ENCODE peak calls at places on chromosomes 1 and 21, in six cellular contexts. N is type B pancreatic cell; M is neural crest cell; Z is astrocyte of the spinal cord; X is HL-60; Q is CD4-positive, alpha-beta T cell. F is an unnamed sample.

GRCh38 chr1:155093938-155094621 is 15.4 kb downstream of the EFNA3 start:
- DNase-seq in N (no peak), M (no peak), Z (peak; percentile 49), X (peak; percentile 26), Q (no peak), F (no peak)

GRCh38 chr1:209010831-209011230 is 572.7 kb upstream of the CAMK1G start:
- DNase-seq in N (no peak), M (no peak), Z (no peak), X (no peak), Q (no peak), F (no peak)

GRCh38 chr1:106232128-106232527 is 824.3 kb upstream of the PRMT6 start:
- DNase-seq in N (no peak), M (no peak), Z (no peak), X (no peak), Q (no peak), F (no peak)

GRCh38 chr1:46053734-46054133 is 78.7 kb downstream of the PIK3R3 start:
- DNase-seq in N (no peak), M (no peak), Z (no peak), X (no peak), Q (no peak), F (no peak)

GRCh38 chr1:85413169-85413568 is 51.8 kb downstream of the DDAH1 start:
- DNase-seq in N (no peak), M (no peak), Z (no peak), X (no peak), Q (no peak), F (no peak)

GRCh38 chr1:51314974-51315373 is 15.4 kb downstream of the TTC39A start:
- DNase-seq in N (no peak), M (no peak), Z (no peak), X (no peak), Q (no peak), F (no peak)

GRCh38 chr1:233319272-233319671 is 8.3 kb upstream of the MAP3K21 start:
- DNase-seq in N (no peak), M (no peak), Z (no peak), X (no peak), Q (no peak), F (no peak)

GRCh38 chr21:35420658-35421057 is 371.6 kb upstream of the RUNX1 start:
- DNase-seq in N (no peak), M (no peak), Z (no peak), X (no peak), Q (no peak), F (no peak)

GRCh38 chr1:79614762-79615161 is 608.2 kb upstream of the ADGRL4 start:
- DNase-seq in N (no peak), M (no peak), Z (peak; percentile 36), X (no peak), Q (no peak), F (no peak)

GRCh38 chr1:26959722-26960624 is at the start of gene KDF1:
- DNase-seq in N (peak; percentile 82), M (no peak), Z (no peak), X (no peak), Q (peak; percentile 50), F (peak; percentile 47)

DNA sequence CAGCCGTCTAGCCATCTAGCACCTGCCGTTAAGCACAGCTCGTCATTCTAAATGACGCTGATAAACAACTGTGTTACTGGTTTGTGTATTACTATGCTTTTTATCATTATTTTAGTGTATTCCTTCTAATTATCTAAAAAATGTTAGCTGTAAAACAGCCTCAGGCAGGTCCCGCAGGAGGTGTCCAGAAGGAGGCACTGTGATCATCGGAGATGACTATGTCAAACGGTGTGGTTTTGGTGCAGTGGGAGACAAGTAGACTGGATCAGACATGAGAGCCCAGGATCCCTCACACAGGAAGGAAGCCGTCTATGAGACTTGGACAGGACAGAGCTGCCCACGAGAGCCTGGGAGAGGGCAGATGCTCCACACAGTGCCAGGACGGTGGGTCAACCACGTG is 55.3 kb upstream of the COL6A1 start:
- DNase-seq in N (no peak), M (no peak), Z (no peak), X (no peak), Q (no peak), F (no peak)
- TF ChIP-seq CTCF in N (no peak), M (no peak), Z (no peak), X (no peak), Q (no peak), F (no peak)

DNA sequence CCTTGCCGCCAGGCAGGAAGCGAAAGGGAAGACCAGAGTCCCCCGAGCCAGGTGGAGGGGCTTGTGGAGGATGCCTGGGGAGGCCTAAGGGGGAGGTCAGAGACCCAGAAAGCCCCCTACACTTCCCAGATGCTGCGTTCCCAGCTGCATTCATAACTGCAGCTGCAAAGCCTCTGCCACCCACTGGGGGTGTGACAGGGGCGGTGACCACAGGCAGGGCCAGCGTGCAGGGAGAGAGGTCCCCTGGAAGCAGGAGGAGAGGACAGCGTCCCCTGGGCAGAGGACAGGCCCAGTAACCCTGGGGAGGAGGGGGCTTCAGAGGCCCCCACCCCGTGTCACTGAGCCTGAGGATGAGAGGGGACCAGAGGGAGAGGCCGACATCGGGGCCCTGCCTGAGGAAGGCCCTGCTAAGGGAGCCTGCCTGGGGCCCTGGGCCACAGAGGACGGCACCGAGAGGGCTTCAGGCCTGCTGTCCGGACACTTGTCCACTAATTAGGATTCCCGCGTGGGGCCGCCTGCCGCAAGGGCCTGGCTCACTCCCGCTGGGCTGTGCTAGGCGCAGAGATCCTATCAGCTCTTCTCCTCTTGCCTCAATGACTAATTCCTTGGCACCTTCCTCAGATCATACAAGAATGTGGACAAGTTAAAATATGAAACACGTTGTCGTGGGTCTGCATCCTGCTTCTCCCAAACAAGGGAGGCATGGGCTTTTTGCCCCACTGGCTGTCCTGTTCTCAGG is 49.1 kb upstream of the CCDC27 start:
- DNase-seq in N (no peak), M (no peak), Z (no peak), X (no peak), Q (no peak), F (no peak)
- TF ChIP-seq CTCF in N (peak; percentile 49), M (peak; percentile 42), Z (no peak), X (no peak), Q (no peak), F (no peak)

GRCh38 chr1:215064327-215064726 is 18.2 kb upstream of the KCNK2 start:
- DNase-seq in N (no peak), M (no peak), Z (no peak), X (no peak), Q (no peak), F (no peak)
- TF ChIP-seq CTCF in N (no peak), M (no peak), Z (no peak), X (no peak), Q (no peak), F (no peak)

DNA sequence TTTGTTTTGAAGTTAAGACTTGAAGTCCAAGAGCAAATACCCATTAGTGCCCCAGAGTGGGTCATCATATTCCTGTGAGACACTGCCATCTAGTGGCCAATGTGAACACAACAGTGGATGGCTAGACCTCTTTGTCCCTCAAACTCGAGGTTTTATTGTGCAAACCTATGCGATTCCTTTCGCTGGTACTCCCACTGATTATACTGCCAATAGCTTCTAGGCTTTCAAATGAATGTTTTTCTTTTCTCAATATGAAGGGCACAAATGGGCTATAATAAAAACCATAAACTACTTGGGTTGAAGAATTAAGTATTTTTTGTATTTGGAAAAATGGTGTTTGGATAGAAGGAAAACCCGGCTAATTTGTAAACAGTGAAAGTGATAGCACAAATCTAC is 100.4 kb upstream of the ZNF281 start:
- DNase-seq in N (peak; percentile 74), M (peak; percentile 79), Z (peak; percentile 86), X (peak; percentile 76), Q (peak; percentile 51), F (peak; percentile 81)
- TF ChIP-seq CTCF in N (peak; percentile 99), M (peak; percentile 98), Z (peak; percentile 84), X (peak; percentile 52), Q (peak; percentile 99), F (peak; percentile 83)

GRCh38 chr1:2108213-2108876 is 58.1 kb downstream of the PRKCZ start:
- DNase-seq in N (no peak), M (peak; percentile 59), Z (peak; percentile 35), X (peak; percentile 32), Q (no peak), F (peak; percentile 61)
- TF ChIP-seq CTCF in N (peak; percentile 75), M (peak; percentile 64), Z (peak; percentile 60), X (peak; percentile 22), Q (no peak), F (peak; percentile 44)

GRCh38 chr21:45542242-45542666 is at the start of gene SLC19A1:
- DNase-seq in N (peak; percentile 84), M (peak; percentile 59), Z (no peak), X (peak; percentile 56), Q (peak; percentile 53), F (peak; percentile 99)
- TF ChIP-seq CTCF in N (peak; percentile 67), M (peak; percentile 51), Z (peak; percentile 29), X (no peak), Q (no peak), F (peak; percentile 48)

DNA sequence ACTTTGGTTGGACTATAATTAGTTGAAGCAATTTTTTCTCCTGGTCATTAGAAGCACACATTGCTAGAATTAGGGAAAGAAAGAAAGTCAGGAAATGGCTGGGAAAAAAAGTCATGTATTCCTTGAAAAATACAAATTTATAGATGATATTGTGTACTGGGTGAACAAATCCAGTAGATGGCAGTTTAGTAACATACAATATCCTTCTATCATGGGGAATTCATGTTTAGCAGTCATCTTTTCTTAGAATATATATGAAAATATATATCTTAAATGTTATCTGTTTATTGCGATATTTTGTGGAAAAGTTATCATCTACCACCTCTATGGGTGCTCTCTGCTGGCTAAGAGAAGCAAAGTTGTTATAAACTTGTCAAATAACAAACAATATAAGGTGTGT is 13.1 kb upstream of the ZRANB2 start:
- DNase-seq in N (no peak), M (no peak), Z (peak; percentile 38), X (no peak), Q (no peak), F (no peak)
- TF ChIP-seq CTCF in N (peak; percentile 72), M (peak; percentile 67), Z (peak; percentile 34), X (peak; percentile 0), Q (no peak), F (peak; percentile 20)

GRCh38 chr21:17976139-17976538 is 157.0 kb upstream of the C21orf91 start:
- DNase-seq in N (no peak), M (no peak), Z (no peak), X (no peak), Q (no peak), F (no peak)

GRCh38 chr21:17981060-17981459 is 161.9 kb upstream of the C21orf91 start:
- DNase-seq in N (no peak), M (no peak), Z (no peak), X (no peak), Q (no peak), F (no peak)
- TF ChIP-seq CTCF in N (no peak), M (no peak), Z (no peak), X (no peak), Q (no peak), F (no peak)

F was measured in GM13977.